ENCODE peak calls at places on chromosome 10, in five cellular contexts. K is Karpas-422, O is AG04450, S is prostate gland, Y is upper lobe of left lung. B is an unnamed sample. For H3K27me3, the result is how much of the 10 kb centered on the place peaks cover.

GRCh38 chr10:59006511-59007306 is 169.7 kb upstream of the PHYHIPL start:
- DNase-seq in K (no peak), O (no peak), S (no peak), Y (no peak), B (no peak)

GRCh38 chr10:80477813-80478212 is 23.7 kb downstream of the TSPAN14 start:
- DNase-seq in K (no peak), O (no peak), S (no peak), Y (no peak), B (no peak)

GRCh38 chr10:113735913-113736312 is 15.6 kb upstream of the PLEKHS1 start:
- DNase-seq in K (peak), O (no peak), S (peak), Y (no peak), B (no peak)

GRCh38 chr10:89476676-89477075 is 58.7 kb downstream of the SLC16A12 start:
- DNase-seq in K (no peak), O (no peak), S (no peak), Y (peak), B (no peak)

GRCh38 chr10:51892965-51893658 is 193.7 kb upstream of the CSTF2T start:
- DNase-seq in K (peak), O (no peak), S (no peak), Y (no peak), B (peak)

GRCh38 chr10:71975087-71975890 is 11.1 kb downstream of the CHST3 start:
- DNase-seq in K (no peak), O (no peak), S (peak), Y (peak), B (peak)

GRCh38 chr10:10792681-10793080 is 225.0 kb upstream of the CELF2 start:
- DNase-seq in K (no peak), O (peak), S (no peak), Y (no peak), B (no peak)

GRCh38 chr10:529831-530230 is 159.6 kb downstream of the DIP2C start:
- DNase-seq in K (no peak), O (no peak), S (no peak), Y (no peak), B (no peak)

GRCh38 chr10:31873724-31874123 is 54.9 kb downstream of the ARHGAP12 start:
- DNase-seq in K (no peak), O (no peak), S (no peak), Y (no peak), B (no peak)

GRCh38 chr10:125023269-125023668 is 81.3 kb downstream of the ZRANB1 start:
- DNase-seq in K (no peak), O (no peak), S (no peak), Y (no peak), B (no peak)

GRCh38 chr10:8056891-8057331 is 2.4 kb downstream of the GATA3 start:
- DNase-seq in K (no peak), O (no peak), S (no peak), Y (no peak), B (no peak)

GRCh38 chr10:8057636-8058273 is 3.3 kb downstream of the GATA3 start:
- DNase-seq in K (no peak), O (no peak), S (no peak), Y (no peak), B (no peak)

GRCh38 chr10:8055420-8056349 is 1.2 kb downstream of the GATA3 start:
- DNase-seq in K (no peak), O (no peak), S (no peak), Y (peak), B (no peak)

GRCh38 chr10:8054498-8055407 is at the start of gene GATA3:
- DNase-seq in K (no peak), O (no peak), S (peak), Y (peak), B (peak)

DNA sequence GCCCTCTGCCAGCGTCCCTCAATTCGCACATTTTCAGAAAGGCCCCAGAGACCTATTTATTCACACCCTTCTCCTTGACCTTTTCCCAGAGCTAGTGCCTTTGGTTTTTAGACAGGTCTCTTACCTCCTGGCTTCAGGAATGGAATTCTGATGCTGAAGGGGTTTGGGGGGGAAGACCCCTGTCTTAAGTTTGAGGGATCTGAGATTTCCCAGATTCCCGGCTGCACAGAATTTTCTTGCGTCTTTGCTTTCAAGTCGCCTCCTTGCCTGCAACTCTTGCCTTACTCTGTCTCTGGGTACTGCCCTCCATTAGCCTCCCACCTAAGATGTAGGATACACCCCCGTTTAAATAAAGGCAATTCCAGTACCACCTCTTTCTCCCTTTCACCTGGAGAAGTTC is 1.9 kb downstream of the GATA3 start:
- DNase-seq in K (no peak), O (no peak), S (no peak), Y (no peak), B (no peak)
- H3K4me3 ChIP-seq in K (no peak), O (no peak), S (peak), Y (peak), B (no peak)

DNA sequence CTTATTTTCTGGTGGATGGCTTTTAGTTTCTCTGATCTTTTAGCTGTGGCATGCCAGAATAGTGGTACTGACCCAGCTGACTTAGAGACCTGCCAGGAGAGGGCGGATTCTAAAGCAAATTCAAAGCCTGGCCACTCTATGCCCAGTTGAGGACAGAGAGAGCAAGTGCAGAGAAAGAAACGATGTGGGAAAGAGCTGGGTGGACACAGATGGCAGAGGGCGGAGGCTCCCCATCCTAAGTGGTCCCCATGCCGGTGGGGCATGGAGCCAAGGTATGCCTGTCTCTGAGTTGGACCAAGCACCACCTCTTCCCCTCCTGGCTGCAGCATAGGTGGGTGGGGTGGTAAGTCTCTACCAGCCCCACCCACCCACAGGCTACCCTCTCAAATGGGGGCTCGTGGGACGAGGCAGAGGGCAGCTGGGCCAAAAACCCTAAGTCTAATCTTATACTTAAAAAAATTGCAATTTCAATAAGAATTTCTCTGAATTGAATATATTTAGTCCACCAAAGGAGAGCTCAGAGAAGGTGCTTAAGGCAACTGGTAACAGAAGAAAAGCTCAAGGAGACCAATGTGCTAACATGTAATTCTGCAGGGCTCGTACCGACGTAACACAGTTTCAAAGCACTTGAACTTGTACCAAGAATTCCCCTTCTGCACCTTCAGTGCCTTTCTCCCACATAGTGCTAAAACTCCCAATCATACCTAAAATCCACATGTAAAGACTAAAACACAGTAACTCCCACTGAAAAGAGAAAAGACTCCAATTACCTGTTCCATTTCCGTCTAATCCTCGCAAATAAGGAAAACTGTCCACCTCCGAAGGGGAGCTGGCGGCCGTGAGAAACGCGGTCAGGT is 85.7 kb upstream of the NMT2 start:
- DNase-seq in K (no peak), O (no peak), S (no peak), Y (no peak), B (no peak)
- H3K27me3 ChIP-seq in K (under half), O (under half), S (under half), Y (under half), B (under half)

GRCh38 chr10:61971016-61971350 is 69.5 kb downstream of the ARID5B start:
- DNase-seq in K (no peak), O (no peak), S (no peak), Y (no peak), B (no peak)
- H3K27ac ChIP-seq in K (no peak), O (no peak), S (no peak), Y (no peak), B (peak)

DNA sequence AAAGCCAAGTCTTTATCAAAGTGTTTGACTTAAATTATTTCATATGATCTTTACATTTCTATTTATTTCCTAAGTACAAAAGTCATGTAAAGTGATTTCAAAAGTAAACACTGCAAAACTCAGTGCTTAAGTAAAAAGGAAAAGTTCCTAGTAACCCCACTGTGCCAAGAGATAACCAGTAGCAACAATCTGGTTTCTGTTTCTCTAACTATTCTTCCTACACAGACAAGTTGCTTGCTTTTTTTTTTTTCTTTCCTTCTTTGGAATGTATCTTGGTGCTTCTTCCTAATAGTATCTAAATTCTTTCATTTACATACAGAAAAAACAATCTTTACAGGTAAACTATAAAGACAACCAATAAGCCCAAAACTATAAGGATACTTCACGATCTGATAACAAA is 3.1 kb downstream of the JCAD start:
- DNase-seq in K (no peak), O (no peak), S (no peak), Y (no peak), B (no peak)
- H3K4me3 ChIP-seq in K (no peak), O (peak), S (no peak), Y (no peak), B (no peak)

GRCh38 chr10:69552268-69552667 is 21.0 kb downstream of the NEUROG3 start:
- DNase-seq in K (no peak), O (no peak), S (no peak), Y (no peak), B (no peak)
- H3K27me3 ChIP-seq in K (under half), O (under half), S (under half), Y (under half), B (under half)

DNA sequence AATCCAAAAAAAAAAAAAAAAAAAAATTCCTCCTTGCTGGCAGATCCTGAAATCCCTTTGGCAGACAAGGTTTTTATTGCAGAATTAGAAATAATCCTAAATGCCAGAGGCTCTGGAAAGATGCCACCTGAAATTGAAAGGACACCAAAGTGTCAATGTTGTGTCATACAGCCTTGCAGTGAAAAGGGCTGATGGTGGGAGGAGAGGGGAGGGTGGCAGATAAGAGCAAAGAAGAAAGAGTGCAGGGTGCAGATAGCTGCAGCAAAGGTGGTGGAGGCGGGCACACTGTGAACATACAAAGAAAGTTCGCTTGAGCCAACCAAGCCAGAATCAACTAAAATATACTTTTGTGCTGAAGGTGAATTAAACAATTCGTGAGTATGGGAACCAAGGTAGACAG is 8.1 kb upstream of the OPTN start:
- DNase-seq in K (no peak), O (no peak), S (no peak), Y (no peak), B (no peak)
- H3K27ac ChIP-seq in K (no peak), O (no peak), S (no peak), Y (no peak), B (no peak)

DNA sequence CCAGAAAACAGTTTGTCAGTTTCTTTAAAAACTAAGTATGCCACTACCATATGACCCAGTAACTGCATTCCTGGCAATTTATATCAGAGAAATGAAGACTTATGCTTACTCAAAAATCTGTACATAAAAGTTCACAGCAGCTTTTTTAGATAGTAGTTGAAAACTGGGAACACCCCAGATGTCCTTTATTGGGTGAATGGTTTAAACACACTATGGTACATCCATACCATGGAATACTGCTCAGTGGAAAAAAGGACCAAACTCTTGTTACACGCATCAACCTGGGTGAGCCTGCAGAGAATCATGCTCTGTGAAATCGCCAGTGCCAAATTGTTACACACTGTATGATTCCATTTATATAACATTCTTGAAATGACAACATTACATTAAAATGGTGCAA is 127.6 kb upstream of the RET start:
- DNase-seq in K (no peak), O (no peak), S (no peak), Y (no peak), B (no peak)
- H3K4me3 ChIP-seq in K (no peak), O (no peak), S (no peak), Y (no peak), B (no peak)

GRCh38 chr10:21515581-21516269 is 9.8 kb downstream of the SKIDA1 start:
- DNase-seq in K (no peak), O (no peak), S (no peak), Y (no peak), B (no peak)
- H3K27me3 ChIP-seq in K (under half), O (under half), S (under half), Y (under half), B (half or more)

B was measured in transverse colon.